ENCODE peak calls at places on chromosomes 7 and 10, in six cellular contexts. One of them, this sample, is unnamed.
A peak's percentile ranks its signal among the peaks of the same experiment; 100 is the strongest.

GRCh38 chr7:43658718-43659548 is 70.4 kb downstream of the COA1 start:
- DNase-seq in GM23248: peak; percentile 87
- DNase-seq in NCI-H774: no peak
- DNase-seq in astrocyte of the spinal cord: peak; percentile 89
- DNase-seq in hippocampal formation: no peak
- DNase-seq in DMS153: no peak
- DNase-seq in this sample: no peak

GRCh38 chr7:78716876-78717275 is 736.6 kb downstream of the MAGI2 start:
- DNase-seq in GM23248: no peak
- DNase-seq in NCI-H774: no peak
- DNase-seq in astrocyte of the spinal cord: no peak
- DNase-seq in hippocampal formation: no peak
- DNase-seq in DMS153: no peak
- DNase-seq in this sample: no peak

GRCh38 chr10:75035975-75036708 is 75.3 kb upstream of the SAMD8 start:
- DNase-seq in GM23248: peak; percentile 77
- DNase-seq in NCI-H774: no peak
- DNase-seq in astrocyte of the spinal cord: no peak
- DNase-seq in hippocampal formation: no peak
- DNase-seq in DMS153: no peak
- DNase-seq in this sample: no peak

GRCh38 chr7:26183545-26184282 is 16.8 kb downstream of the HNRNPA2B1 start:
- DNase-seq in GM23248: no peak
- DNase-seq in NCI-H774: no peak
- DNase-seq in astrocyte of the spinal cord: no peak
- DNase-seq in hippocampal formation: no peak
- DNase-seq in DMS153: no peak
- DNase-seq in this sample: no peak

GRCh38 chr10:102384053-102384452 is 11.5 kb upstream of the NFKB2 start:
- DNase-seq in GM23248: peak; percentile 38
- DNase-seq in NCI-H774: no peak
- DNase-seq in astrocyte of the spinal cord: no peak
- DNase-seq in hippocampal formation: no peak
- DNase-seq in DMS153: no peak
- DNase-seq in this sample: no peak

GRCh38 chr7:42960762-42961161 is 28.6 kb downstream of the MRPL32 start:
- DNase-seq in GM23248: no peak
- DNase-seq in NCI-H774: no peak
- DNase-seq in astrocyte of the spinal cord: no peak
- DNase-seq in hippocampal formation: no peak
- DNase-seq in DMS153: no peak
- DNase-seq in this sample: no peak

GRCh38 chr7:115672024-115672423 is 358.5 kb downstream of the TFEC start:
- DNase-seq in GM23248: peak; percentile 45
- DNase-seq in NCI-H774: no peak
- DNase-seq in astrocyte of the spinal cord: peak; percentile 7
- DNase-seq in hippocampal formation: no peak
- DNase-seq in DMS153: no peak
- DNase-seq in this sample: no peak

GRCh38 chr7:159008417-159008816 is 136.2 kb downstream of the VIPR2 start:
- DNase-seq in GM23248: no peak
- DNase-seq in NCI-H774: no peak
- DNase-seq in astrocyte of the spinal cord: no peak
- DNase-seq in hippocampal formation: no peak
- DNase-seq in DMS153: no peak
- DNase-seq in this sample: no peak

GRCh38 chr10:21031232-21031790 is 134.2 kb upstream of the NEBL start:
- DNase-seq in GM23248: no peak
- DNase-seq in NCI-H774: no peak
- DNase-seq in astrocyte of the spinal cord: no peak
- DNase-seq in hippocampal formation: no peak
- DNase-seq in DMS153: no peak
- DNase-seq in this sample: no peak

GRCh38 chr7:130141161-130141857 is 63.9 kb downstream of the TMEM209 start:
- DNase-seq in GM23248: peak; percentile 78
- DNase-seq in NCI-H774: peak; percentile 78
- DNase-seq in astrocyte of the spinal cord: peak; percentile 80
- DNase-seq in hippocampal formation: peak; percentile 37
- DNase-seq in DMS153: peak; percentile 29
- DNase-seq in this sample: no peak

GRCh38 chr10:112475565-112476233 is 28.7 kb downstream of the VTI1A start:
- DNase-seq in GM23248: peak; percentile 63
- DNase-seq in NCI-H774: no peak
- DNase-seq in astrocyte of the spinal cord: peak; percentile 28
- DNase-seq in hippocampal formation: no peak
- DNase-seq in DMS153: no peak
- DNase-seq in this sample: no peak

GRCh38 chr7:157271991-157272324 is 64.8 kb upstream of the DNAJB6 start:
- DNase-seq in GM23248: peak; percentile 97
- DNase-seq in NCI-H774: no peak
- DNase-seq in astrocyte of the spinal cord: peak; percentile 97
- DNase-seq in hippocampal formation: no peak
- DNase-seq in DMS153: peak; percentile 54
- DNase-seq in this sample: no peak

This sample was measured in SHP77 treated with DMSO at 0.1 percent for 48 hours.